ENCODE peak calls at places on chromosomes 16 and 17, in four cellular contexts. One of them, this sample, is unnamed.
A peak's percentile ranks its signal among the peaks of the same experiment; 100 is the strongest.

GRCh38 chr16:16004314-16004749 is 54.9 kb downstream of the ABCC1 start:
- DNase-seq in breast epithelium: no peak
- DNase-seq in GM23338: no peak
- DNase-seq in SK-N-MC: no peak
- DNase-seq in this sample: no peak

GRCh38 chr17:15890279-15890892 is 54.5 kb upstream of the ADORA2B start:
- DNase-seq in breast epithelium: no peak
- DNase-seq in GM23338: no peak
- DNase-seq in SK-N-MC: no peak
- DNase-seq in this sample: no peak

GRCh38 chr16:66359012-66359411 is 7.5 kb upstream of the CDH5 start:
- DNase-seq in breast epithelium: no peak
- DNase-seq in GM23338: no peak
- DNase-seq in SK-N-MC: no peak
- DNase-seq in this sample: no peak

GRCh38 chr17:9224485-9224884 is 203.2 kb downstream of the NTN1 start:
- DNase-seq in breast epithelium: no peak
- DNase-seq in GM23338: no peak
- DNase-seq in SK-N-MC: no peak
- DNase-seq in this sample: no peak

GRCh38 chr17:7886227-7887037 is 2.2 kb upstream of the CHD3 start:
- DNase-seq in breast epithelium: peak; percentile 36
- DNase-seq in GM23338: peak; percentile 72
- DNase-seq in SK-N-MC: no peak
- DNase-seq in this sample: no peak

GRCh38 chr16:23068337-23068736 is 80.9 kb downstream of the USP31 start:
- DNase-seq in breast epithelium: no peak
- DNase-seq in GM23338: no peak
- DNase-seq in SK-N-MC: no peak
- DNase-seq in this sample: no peak

GRCh38 chr17:76161619-76162222 is 20.7 kb upstream of the FOXJ1 start:
- DNase-seq in breast epithelium: no peak
- DNase-seq in GM23338: no peak
- DNase-seq in SK-N-MC: no peak
- DNase-seq in this sample: no peak

GRCh38 chr17:72717676-72718075 is 374.8 kb downstream of the SLC39A11 start:
- DNase-seq in breast epithelium: no peak
- DNase-seq in GM23338: no peak
- DNase-seq in SK-N-MC: no peak
- DNase-seq in this sample: no peak

GRCh38 chr17:36066365-36066945 is 2.4 kb downstream of the CCL18 start:
- DNase-seq in breast epithelium: no peak
- DNase-seq in GM23338: no peak
- DNase-seq in SK-N-MC: no peak
- DNase-seq in this sample: no peak

GRCh38 chr16:50246299-50247122 is 19.8 kb upstream of the ADCY7 start:
- DNase-seq in breast epithelium: peak; percentile 13
- DNase-seq in GM23338: peak; percentile 66
- DNase-seq in SK-N-MC: no peak
- DNase-seq in this sample: no peak

GRCh38 chr17:29039764-29040598 is 3.0 kb upstream of the PIPOX start:
- DNase-seq in breast epithelium: peak; percentile 25
- DNase-seq in GM23338: no peak
- DNase-seq in SK-N-MC: no peak
- DNase-seq in this sample: no peak

GRCh38 chr16:81866820-81867440 is 87.8 kb downstream of the PLCG2 start:
- DNase-seq in breast epithelium: peak; percentile 64
- DNase-seq in GM23338: no peak
- DNase-seq in SK-N-MC: no peak
- DNase-seq in this sample: no peak

GRCh38 chr17:80498242-80498919 is 22.0 kb upstream of the NPTX1 start:
- DNase-seq in breast epithelium: peak; percentile 55
- DNase-seq in GM23338: no peak
- DNase-seq in SK-N-MC: no peak
- DNase-seq in this sample: no peak
- TF ChIP-seq POLR2AphosphoS5 in breast epithelium: no peak
- TF ChIP-seq POLR2AphosphoS5 in GM23338: no peak
- TF ChIP-seq POLR2AphosphoS5 in SK-N-MC: no peak
- TF ChIP-seq POLR2AphosphoS5 in this sample: no peak

DNA sequence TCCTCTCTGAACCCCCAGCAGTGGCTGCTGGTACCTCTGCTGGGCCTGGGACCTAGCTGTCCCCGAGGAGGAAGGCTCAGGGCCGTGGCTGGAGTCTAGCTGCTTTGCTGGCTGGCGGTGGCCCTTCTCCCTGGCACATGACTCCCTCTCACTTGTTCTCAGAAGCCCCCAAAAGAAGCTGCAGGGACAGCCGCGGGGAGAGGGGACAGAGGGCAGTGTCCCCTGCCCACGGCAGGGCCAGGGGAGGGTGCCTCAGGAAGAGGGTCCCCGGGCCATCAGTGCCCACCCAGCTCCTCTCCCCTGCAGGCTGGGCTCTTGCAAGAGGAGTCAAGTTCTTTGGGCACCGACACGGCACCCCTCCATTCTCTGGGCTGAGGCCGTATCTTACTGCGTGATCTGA is 46.6 kb downstream of the VAC14 start:
- DNase-seq in breast epithelium: no peak
- DNase-seq in GM23338: no peak
- DNase-seq in SK-N-MC: no peak
- DNase-seq in this sample: no peak
- TF ChIP-seq POLR2AphosphoS5 in breast epithelium: no peak
- TF ChIP-seq POLR2AphosphoS5 in GM23338: no peak
- TF ChIP-seq POLR2AphosphoS5 in SK-N-MC: no peak
- TF ChIP-seq POLR2AphosphoS5 in this sample: no peak

GRCh38 chr16:58862334-58863024 is 128.4 kb upstream of the GOT2 start:
- DNase-seq in breast epithelium: no peak
- DNase-seq in GM23338: peak; percentile 69
- DNase-seq in SK-N-MC: no peak
- DNase-seq in this sample: no peak

GRCh38 chr16:58863042-58863441 is 128.9 kb upstream of the GOT2 start:
- DNase-seq in breast epithelium: no peak
- DNase-seq in GM23338: peak; percentile 17
- DNase-seq in SK-N-MC: no peak
- DNase-seq in this sample: no peak

GRCh38 chr16:58863761-58864160 is 129.6 kb upstream of the GOT2 start:
- DNase-seq in breast epithelium: no peak
- DNase-seq in GM23338: no peak
- DNase-seq in SK-N-MC: no peak
- DNase-seq in this sample: no peak

GRCh38 chr16:58855291-58855823 is 121.2 kb upstream of the GOT2 start:
- DNase-seq in breast epithelium: no peak
- DNase-seq in GM23338: no peak
- DNase-seq in SK-N-MC: no peak
- DNase-seq in this sample: no peak

DNA sequence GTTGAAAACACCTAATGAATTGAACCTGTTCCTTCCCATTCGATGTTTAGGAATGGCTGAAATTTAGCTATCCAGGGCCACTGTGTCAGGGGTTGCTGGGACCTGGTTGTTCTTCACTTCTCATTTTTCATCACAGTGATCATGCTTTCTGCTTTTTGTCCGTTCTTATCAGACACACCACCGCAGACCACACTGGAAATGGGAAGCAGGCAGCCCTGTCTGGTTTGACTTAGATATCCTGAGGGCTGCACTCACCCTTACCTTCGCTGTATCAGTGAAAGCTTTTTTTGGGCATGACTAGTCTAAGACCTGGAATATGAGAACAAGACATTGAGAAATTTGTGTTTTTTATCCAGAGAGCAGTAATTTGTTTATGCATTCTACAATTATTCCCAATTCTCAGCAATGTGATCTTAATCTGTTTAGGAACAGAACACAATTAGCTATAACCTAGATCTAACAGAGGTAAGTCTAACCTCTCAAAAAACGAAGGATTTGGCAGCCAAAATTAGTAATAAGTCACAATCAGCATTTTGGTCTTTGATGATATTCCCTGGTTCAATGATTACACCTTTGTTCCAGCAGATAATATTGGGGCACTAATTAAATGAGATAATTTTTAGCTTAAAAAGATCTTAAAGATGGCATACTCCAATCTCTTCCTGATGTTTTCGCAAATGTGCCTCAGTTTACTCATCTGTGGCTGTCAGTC is 126.0 kb upstream of the GOT2 start:
- DNase-seq in breast epithelium: no peak
- DNase-seq in GM23338: no peak
- DNase-seq in SK-N-MC: no peak
- DNase-seq in this sample: no peak
- TF ChIP-seq POLR2AphosphoS5 in breast epithelium: no peak
- TF ChIP-seq POLR2AphosphoS5 in GM23338: no peak
- TF ChIP-seq POLR2AphosphoS5 in SK-N-MC: no peak
- TF ChIP-seq POLR2AphosphoS5 in this sample: no peak

DNA sequence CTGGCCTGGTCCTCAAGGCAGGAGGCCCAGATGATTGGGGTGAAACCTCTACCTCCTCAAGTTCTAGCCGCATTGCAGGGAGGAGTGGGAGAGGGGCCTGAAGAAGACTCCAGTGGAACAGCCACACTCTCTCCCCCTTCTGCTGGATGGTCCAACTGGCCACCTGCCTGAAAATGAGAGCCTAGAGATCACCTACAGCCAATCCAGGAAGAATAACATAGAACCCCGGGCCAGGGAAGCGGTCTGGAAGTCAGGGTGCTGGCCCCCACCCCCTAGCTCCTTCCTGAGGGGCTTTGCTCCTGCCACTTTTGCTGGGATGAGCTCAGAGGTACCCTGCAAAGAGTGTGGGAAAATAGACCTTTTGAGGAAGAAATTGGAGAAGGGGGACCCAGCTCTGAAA is 1.8 kb downstream of the SLC6A2 start:
- DNase-seq in breast epithelium: no peak
- DNase-seq in GM23338: no peak
- DNase-seq in SK-N-MC: no peak
- DNase-seq in this sample: no peak
- TF ChIP-seq POLR2AphosphoS5 in breast epithelium: no peak
- TF ChIP-seq POLR2AphosphoS5 in GM23338: no peak
- TF ChIP-seq POLR2AphosphoS5 in SK-N-MC: no peak
- TF ChIP-seq POLR2AphosphoS5 in this sample: no peak

DNA sequence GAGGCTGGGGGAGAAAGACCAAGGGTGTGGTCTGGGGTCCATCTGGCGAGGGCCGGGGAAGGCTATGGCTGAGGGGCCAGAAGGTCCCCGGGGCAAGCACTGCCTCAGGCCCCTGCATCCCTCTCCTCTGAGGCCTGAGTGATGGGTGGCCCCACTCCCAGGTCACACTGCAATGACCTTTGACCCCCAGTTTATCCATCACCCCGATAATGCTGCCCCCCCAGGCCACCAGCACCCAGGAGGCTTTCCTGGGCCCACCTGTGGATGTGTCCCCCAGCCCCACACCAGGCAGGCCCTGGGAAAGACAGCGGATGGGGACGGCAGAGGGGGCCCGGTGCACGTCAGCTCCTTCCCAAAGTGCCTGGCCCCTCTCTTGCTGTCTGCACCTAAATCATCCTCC is 22.5 kb upstream of the CACNA1H start:
- DNase-seq in breast epithelium: no peak
- DNase-seq in GM23338: no peak
- DNase-seq in SK-N-MC: no peak
- DNase-seq in this sample: no peak
- TF ChIP-seq POLR2AphosphoS5 in breast epithelium: no peak
- TF ChIP-seq POLR2AphosphoS5 in GM23338: no peak
- TF ChIP-seq POLR2AphosphoS5 in SK-N-MC: no peak
- TF ChIP-seq POLR2AphosphoS5 in this sample: no peak

GRCh38 chr16:2205104-2205966 is at the start of gene MLST8:
- DNase-seq in breast epithelium: peak; percentile 76
- DNase-seq in GM23338: peak; percentile 89
- DNase-seq in SK-N-MC: peak; percentile 44
- DNase-seq in this sample: no peak
- TF ChIP-seq POLR2AphosphoS5 in breast epithelium: peak; percentile 92
- TF ChIP-seq POLR2AphosphoS5 in GM23338: peak; percentile 81
- TF ChIP-seq POLR2AphosphoS5 in SK-N-MC: peak; percentile 89
- TF ChIP-seq POLR2AphosphoS5 in this sample: peak; percentile 90

GRCh38 chr17:57968456-57968855 is 13.2 kb upstream of the CUEDC1 start:
- DNase-seq in breast epithelium: no peak
- DNase-seq in GM23338: no peak
- DNase-seq in SK-N-MC: no peak
- DNase-seq in this sample: no peak

GRCh38 chr17:57966875-57967274 is 11.7 kb upstream of the CUEDC1 start:
- DNase-seq in breast epithelium: no peak
- DNase-seq in GM23338: no peak
- DNase-seq in SK-N-MC: no peak
- DNase-seq in this sample: no peak

GRCh38 chr17:57971572-57971971 is 16.4 kb upstream of the CUEDC1 start:
- DNase-seq in breast epithelium: no peak
- DNase-seq in GM23338: no peak
- DNase-seq in SK-N-MC: no peak
- DNase-seq in this sample: no peak

GRCh38 chr17:57972151-57972550 is 15.9 kb downstream of the VEZF1 start:
- DNase-seq in breast epithelium: no peak
- DNase-seq in GM23338: no peak
- DNase-seq in SK-N-MC: no peak
- DNase-seq in this sample: no peak

GRCh38 chr17:57970706-57971105 is 15.5 kb upstream of the CUEDC1 start:
- DNase-seq in breast epithelium: no peak
- DNase-seq in GM23338: no peak
- DNase-seq in SK-N-MC: no peak
- DNase-seq in this sample: no peak
- TF ChIP-seq POLR2AphosphoS5 in breast epithelium: no peak
- TF ChIP-seq POLR2AphosphoS5 in GM23338: no peak
- TF ChIP-seq POLR2AphosphoS5 in SK-N-MC: no peak
- TF ChIP-seq POLR2AphosphoS5 in this sample: no peak

DNA sequence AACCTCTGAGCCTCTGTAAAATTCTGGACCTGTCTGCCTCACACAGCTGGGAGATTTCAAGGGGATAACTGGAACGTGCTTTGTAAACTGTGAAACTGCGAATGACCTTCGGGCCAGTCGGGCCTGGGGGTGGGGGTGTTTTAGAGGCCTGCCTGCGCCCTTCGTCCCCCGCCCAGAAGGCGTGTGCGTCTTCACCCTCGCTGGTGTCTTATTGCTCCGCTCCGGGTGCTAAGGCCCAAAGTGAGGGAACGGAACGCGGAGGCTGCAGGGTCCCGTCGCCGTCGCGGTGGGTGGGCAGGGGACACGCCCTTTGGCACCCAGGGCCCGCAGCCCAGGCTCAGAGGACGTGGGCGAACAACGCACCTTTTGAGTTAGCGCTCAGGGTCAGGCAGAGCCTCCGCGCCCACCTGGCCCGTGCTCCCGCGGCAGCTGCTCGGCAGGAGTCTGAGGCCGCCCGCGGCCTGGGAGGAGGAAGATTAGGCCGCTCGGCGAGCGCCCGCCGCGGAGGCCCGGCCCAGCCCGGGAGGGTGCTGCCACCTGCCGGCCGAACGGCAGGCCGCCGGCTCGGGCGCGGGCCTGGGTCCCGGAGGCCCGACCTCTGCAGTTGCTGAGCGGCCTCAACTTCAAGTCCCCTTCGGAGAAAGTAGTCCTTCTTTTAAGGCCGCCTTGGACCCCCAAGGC is 29.7 kb downstream of the DCAKD start:
- DNase-seq in breast epithelium: peak; percentile 46
- DNase-seq in GM23338: peak; percentile 77
- DNase-seq in SK-N-MC: no peak
- DNase-seq in this sample: no peak
- TF ChIP-seq POLR2AphosphoS5 in breast epithelium: peak; percentile 17
- TF ChIP-seq POLR2AphosphoS5 in GM23338: peak; percentile 48
- TF ChIP-seq POLR2AphosphoS5 in SK-N-MC: no peak
- TF ChIP-seq POLR2AphosphoS5 in this sample: no peak

GRCh38 chr16:4309833-4310266 is 6.0 kb upstream of the GLIS2 start:
- DNase-seq in breast epithelium: no peak
- DNase-seq in GM23338: peak; percentile 95
- DNase-seq in SK-N-MC: no peak
- DNase-seq in this sample: no peak
- TF ChIP-seq POLR2AphosphoS5 in breast epithelium: no peak
- TF ChIP-seq POLR2AphosphoS5 in GM23338: no peak
- TF ChIP-seq POLR2AphosphoS5 in SK-N-MC: no peak
- TF ChIP-seq POLR2AphosphoS5 in this sample: no peak